ENCODE peak calls at places on chromosomes 6 and 20, in eight cellular contexts. Y is T-helper 2 cell; C is activated CD4-positive, alpha-beta T cell treated with anti-CD3 and anti-CD28 coated beads, Interleukin-2, amount 50 U/mL, for 48 hours; M is A549; R is SJSA1; D is HuH-7.5; O is NAMALWA; K is A172. Z is an unnamed sample.

GRCh38 chr6:8180327-8181161 is 78.2 kb upstream of the EEF1E1 start:
- DNase-seq in Y (no peak), C (no peak), M (no peak), R (peak), D (no peak), O (no peak), K (peak), Z (no peak)

GRCh38 chr20:53074811-53075314 is 102.7 kb downstream of the TSHZ2 start:
- DNase-seq in Y (no peak), C (no peak), M (no peak), R (no peak), D (no peak), O (no peak), K (peak), Z (no peak)

GRCh38 chr6:32255212-32256153 is 31.6 kb upstream of the NOTCH4 start:
- DNase-seq in Y (peak), C (peak), M (peak), R (peak), D (peak), O (no peak), K (peak), Z (peak)

GRCh38 chr6:143337201-143337949 is 113.1 kb downstream of the ADAT2 start:
- DNase-seq in Y (peak), C (peak), M (no peak), R (peak), D (peak), O (peak), K (peak), Z (peak)

GRCh38 chr20:62925420-62926228 is 681 bp downstream of the DIDO1 start:
- DNase-seq in Y (no peak), C (peak), M (no peak), R (peak), D (peak), O (peak), K (no peak), Z (no peak)

GRCh38 chr20:3686867-3687321 is 5.1 kb upstream of the ADAM33 start:
- DNase-seq in Y (no peak), C (no peak), M (no peak), R (no peak), D (no peak), O (no peak), K (peak), Z (no peak)

GRCh38 chr20:14148042-14148441 is 152.7 kb downstream of the MACROD2 start:
- DNase-seq in Y (no peak), C (no peak), M (no peak), R (no peak), D (no peak), O (no peak), K (no peak), Z (no peak)

GRCh38 chr6:108914235-108915022 is 66.2 kb downstream of the ARMC2 start:
- DNase-seq in Y (no peak), C (peak), M (peak), R (no peak), D (peak), O (peak), K (peak), Z (peak)

GRCh38 chr6:138454976-138455706 is 44.2 kb downstream of the NHSL1 start:
- DNase-seq in Y (peak), C (peak), M (peak), R (no peak), D (no peak), O (no peak), K (no peak), Z (no peak)

GRCh38 chr6:32816746-32817204 is at the start of gene HLA-DOB:
- DNase-seq in Y (no peak), C (no peak), M (no peak), R (no peak), D (no peak), O (peak), K (peak), Z (no peak)

GRCh38 chr6:158869010-158869603 is 49.9 kb upstream of the EZR start:
- DNase-seq in Y (no peak), C (no peak), M (peak), R (no peak), D (no peak), O (peak), K (peak), Z (no peak)

GRCh38 chr20:53091789-53092188 is 119.6 kb downstream of the TSHZ2 start:
- DNase-seq in Y (no peak), C (no peak), M (no peak), R (no peak), D (no peak), O (no peak), K (no peak), Z (no peak)

GRCh38 chr6:148525453-148525852 is 182.8 kb downstream of the SASH1 start:
- DNase-seq in Y (no peak), C (no peak), M (no peak), R (peak), D (no peak), O (no peak), K (peak), Z (no peak)

GRCh38 chr20:5191829-5192569 is 65.2 kb downstream of the CDS2 start:
- DNase-seq in Y (no peak), C (peak), M (peak), R (peak), D (peak), O (peak), K (peak), Z (peak)

GRCh38 chr6:164507197-164507957 is 802.0 kb downstream of the C6orf118 start:
- DNase-seq in Y (no peak), C (no peak), M (no peak), R (no peak), D (no peak), O (peak), K (peak), Z (no peak)

GRCh38 chr20:50282592-50283241 is 92.1 kb downstream of the CEBPB start:
- DNase-seq in Y (no peak), C (no peak), M (no peak), R (no peak), D (no peak), O (no peak), K (no peak), Z (no peak)

GRCh38 chr6:67916389-67916788 is 718.7 kb upstream of the ADGRB3 start:
- DNase-seq in Y (no peak), C (no peak), M (no peak), R (no peak), D (no peak), O (no peak), K (peak), Z (no peak)

GRCh38 chr20:45963059-45964011 is 8.7 kb downstream of the ZNF335 start:
- DNase-seq in Y (no peak), C (no peak), M (peak), R (no peak), D (peak), O (peak), K (peak), Z (peak)

GRCh38 chr20:23257848-23258746 is 92.5 kb upstream of the NXT1 start:
- DNase-seq in Y (no peak), C (no peak), M (no peak), R (peak), D (no peak), O (no peak), K (peak), Z (no peak)

GRCh38 chr6:139161817-139162284 is 27.0 kb downstream of the HECA start:
- DNase-seq in Y (peak), C (peak), M (no peak), R (no peak), D (no peak), O (peak), K (no peak), Z (no peak)

GRCh38 chr6:131029661-131030297 is 33.3 kb downstream of the EPB41L2 start:
- DNase-seq in Y (no peak), C (no peak), M (no peak), R (peak), D (no peak), O (no peak), K (peak), Z (no peak)

GRCh38 chr20:17518339-17519052 is 12.7 kb downstream of the BFSP1 start:
- DNase-seq in Y (no peak), C (no peak), M (no peak), R (no peak), D (no peak), O (no peak), K (no peak), Z (no peak)

GRCh38 chr20:44364780-44365179 is 9.3 kb downstream of the HNF4A start:
- DNase-seq in Y (no peak), C (no peak), M (no peak), R (no peak), D (no peak), O (no peak), K (no peak), Z (no peak)

GRCh38 chr6:328184-328670 is 35.9 kb downstream of the DUSP22 start:
- DNase-seq in Y (no peak), C (peak), M (no peak), R (peak), D (no peak), O (peak), K (peak), Z (no peak)